ENCODE peak calls at places on chromosomes 11 and 22, in six cellular contexts. Y is CD8-positive, alpha-beta T cell; C is stimulated activated CD4-positive, alpha-beta T cell treated with anti-CD3 and anti-CD28 coated beads, Interleukin-1b, Interleukin-23, amount 100 ng/mL, for 1 hour; T is kidney epithelial cell; N is left colon; G is DMS153. E is an unnamed sample.

GRCh38 chr11:4482445-4482844 is at the start of gene OR52K1:
- DNase-seq in C (no peak), T (no peak), Y (no peak), N (no peak), G (no peak), E (peak; percentile 50)

GRCh38 chr22:41674941-41675340 is 13.7 kb downstream of the SNU13 start:
- DNase-seq in C (no peak), T (no peak), Y (no peak), N (no peak), G (no peak), E (no peak)

GRCh38 chr11:118742304-118742703 is 48.7 kb downstream of the DDX6 start:
- DNase-seq in N (no peak), C (no peak), T (no peak), G (no peak), Y (no peak), E (no peak)

GRCh38 chr11:42407379-42407778 is 904.4 kb upstream of the API5 start:
- DNase-seq in N (no peak), C (no peak), Y (no peak), G (peak; percentile 89), T (no peak), E (no peak)

GRCh38 chr11:20026629-20027545 is 133.4 kb downstream of the DBX1 start:
- DNase-seq in N (no peak), G (peak; percentile 80), T (no peak), C (no peak), Y (no peak), E (no peak)

GRCh38 chr22:39703890-39704658 is 133.5 kb downstream of the CACNA1I start:
- DNase-seq in N (no peak), T (no peak), Y (no peak), C (no peak), G (no peak), E (no peak)

GRCh38 chr11:16301462-16301861 is 54.9 kb downstream of the SOX6 start:
- DNase-seq in Y (no peak), T (no peak), G (no peak), N (no peak), C (no peak), E (no peak)

GRCh38 chr11:19713221-19714092 is 820 bp downstream of the NAV2 start:
- DNase-seq in Y (no peak), T (no peak), G (no peak), N (peak; percentile 28), C (no peak), E (no peak)

GRCh38 chr11:40183073-40184064 is 1276.1 kb downstream of the LRRC4C start:
- DNase-seq in G (no peak), C (no peak), Y (no peak), N (no peak), T (no peak), E (no peak)

GRCh38 chr11:113351490-113351889 is 36.1 kb upstream of the ANKK1 start:
- DNase-seq in Y (no peak), G (no peak), N (no peak), C (no peak), T (no peak), E (no peak)

GRCh38 chr11:43989162-43989961 is 46.9 kb downstream of the C11orf96 start:
- DNase-seq in G (no peak), Y (no peak), C (no peak), N (peak; percentile 33), T (no peak), E (no peak)

GRCh38 chr11:5737672-5738071 is 1.4 kb downstream of the OR56B1 start:
- DNase-seq in G (no peak), N (no peak), C (no peak), Y (no peak), T (no peak), E (no peak)

GRCh38 chr22:20953668-20954500 is 13.2 kb upstream of the AIFM3 start:
- DNase-seq in C (no peak), N (no peak), T (no peak), G (no peak), Y (no peak), E (peak; percentile 36)

GRCh38 chr22:48535868-48536690 is 1291.6 kb downstream of the BRD1 start:
- DNase-seq in N (no peak), C (no peak), T (no peak), Y (no peak), G (no peak), E (no peak)

GRCh38 chr11:113271551-113272245 is 42.7 kb upstream of the TTC12 start:
- DNase-seq in Y (no peak), C (no peak), N (no peak), G (no peak), T (no peak), E (peak; percentile 44)

E was measured in upper lobe of left lung.